ENCODE peak calls at places on chromosome 12, in nine cellular contexts. One of them, this sample, is unnamed.

GRCh38 chr12:59861635-59862034 is 265.8 kb downstream of the SLC16A7 start:
- DNase-seq in left ventricle myocardium inferior: no peak
- DNase-seq in BJ: no peak
- DNase-seq in transverse colon: no peak
- DNase-seq in suprapubic skin: no peak
- DNase-seq in upper lobe of right lung: no peak
- DNase-seq in GM12864: no peak
- DNase-seq in IMR-90: peak; percentile 28
- DNase-seq in right atrium auricular region: no peak
- DNase-seq in this sample: no peak

GRCh38 chr12:15164997-15165659 is 56.1 kb downstream of the RERG start:
- DNase-seq in transverse colon: no peak
- DNase-seq in GM12864: no peak
- DNase-seq in BJ: no peak
- DNase-seq in suprapubic skin: no peak
- DNase-seq in left ventricle myocardium inferior: no peak
- DNase-seq in upper lobe of right lung: no peak
- DNase-seq in right atrium auricular region: no peak
- DNase-seq in IMR-90: no peak
- DNase-seq in this sample: no peak

GRCh38 chr12:19967486-19967885 is 400.9 kb upstream of the PDE3A start:
- DNase-seq in BJ: peak; percentile 93
- DNase-seq in GM12864: no peak
- DNase-seq in upper lobe of right lung: no peak
- DNase-seq in left ventricle myocardium inferior: no peak
- DNase-seq in suprapubic skin: no peak
- DNase-seq in IMR-90: peak; percentile 96
- DNase-seq in right atrium auricular region: no peak
- DNase-seq in transverse colon: no peak
- DNase-seq in this sample: peak; percentile 86

GRCh38 chr12:34249271-34249670 is 227.0 kb downstream of the ALG10 start:
- DNase-seq in transverse colon: no peak
- DNase-seq in right atrium auricular region: no peak
- DNase-seq in suprapubic skin: no peak
- DNase-seq in upper lobe of right lung: no peak
- DNase-seq in left ventricle myocardium inferior: no peak
- DNase-seq in IMR-90: no peak
- DNase-seq in GM12864: no peak
- DNase-seq in BJ: no peak
- DNase-seq in this sample: no peak

GRCh38 chr12:68971404-68971803 is 38.4 kb upstream of the CPM start:
- DNase-seq in upper lobe of right lung: no peak
- DNase-seq in BJ: no peak
- DNase-seq in right atrium auricular region: no peak
- DNase-seq in IMR-90: peak; percentile 82
- DNase-seq in GM12864: no peak
- DNase-seq in transverse colon: no peak
- DNase-seq in left ventricle myocardium inferior: no peak
- DNase-seq in suprapubic skin: no peak
- DNase-seq in this sample: peak; percentile 67

GRCh38 chr12:9039397-9039977 is 50.1 kb downstream of the KLRG1 start:
- DNase-seq in upper lobe of right lung: no peak
- DNase-seq in left ventricle myocardium inferior: no peak
- DNase-seq in GM12864: no peak
- DNase-seq in suprapubic skin: no peak
- DNase-seq in IMR-90: peak; percentile 40
- DNase-seq in BJ: no peak
- DNase-seq in transverse colon: no peak
- DNase-seq in right atrium auricular region: no peak
- DNase-seq in this sample: no peak

GRCh38 chr12:10101648-10102220 is 2.9 kb upstream of the CLEC1A start:
- DNase-seq in upper lobe of right lung: no peak
- DNase-seq in GM12864: no peak
- DNase-seq in transverse colon: no peak
- DNase-seq in suprapubic skin: no peak
- DNase-seq in right atrium auricular region: no peak
- DNase-seq in IMR-90: no peak
- DNase-seq in BJ: no peak
- DNase-seq in left ventricle myocardium inferior: no peak
- DNase-seq in this sample: no peak

GRCh38 chr12:108722992-108723766 is 8.1 kb downstream of the CORO1C start:
- DNase-seq in suprapubic skin: no peak
- DNase-seq in transverse colon: no peak
- DNase-seq in left ventricle myocardium inferior: no peak
- DNase-seq in IMR-90: peak; percentile 95
- DNase-seq in GM12864: no peak
- DNase-seq in upper lobe of right lung: no peak
- DNase-seq in BJ: peak; percentile 99
- DNase-seq in right atrium auricular region: no peak
- DNase-seq in this sample: peak; percentile 79

GRCh38 chr12:124867389-124867930 is 3.8 kb upstream of the SCARB1 start:
- DNase-seq in transverse colon: peak; percentile 20
- DNase-seq in BJ: no peak
- DNase-seq in upper lobe of right lung: no peak
- DNase-seq in IMR-90: peak; percentile 81
- DNase-seq in left ventricle myocardium inferior: no peak
- DNase-seq in GM12864: no peak
- DNase-seq in suprapubic skin: no peak
- DNase-seq in right atrium auricular region: no peak
- DNase-seq in this sample: no peak

DNA sequence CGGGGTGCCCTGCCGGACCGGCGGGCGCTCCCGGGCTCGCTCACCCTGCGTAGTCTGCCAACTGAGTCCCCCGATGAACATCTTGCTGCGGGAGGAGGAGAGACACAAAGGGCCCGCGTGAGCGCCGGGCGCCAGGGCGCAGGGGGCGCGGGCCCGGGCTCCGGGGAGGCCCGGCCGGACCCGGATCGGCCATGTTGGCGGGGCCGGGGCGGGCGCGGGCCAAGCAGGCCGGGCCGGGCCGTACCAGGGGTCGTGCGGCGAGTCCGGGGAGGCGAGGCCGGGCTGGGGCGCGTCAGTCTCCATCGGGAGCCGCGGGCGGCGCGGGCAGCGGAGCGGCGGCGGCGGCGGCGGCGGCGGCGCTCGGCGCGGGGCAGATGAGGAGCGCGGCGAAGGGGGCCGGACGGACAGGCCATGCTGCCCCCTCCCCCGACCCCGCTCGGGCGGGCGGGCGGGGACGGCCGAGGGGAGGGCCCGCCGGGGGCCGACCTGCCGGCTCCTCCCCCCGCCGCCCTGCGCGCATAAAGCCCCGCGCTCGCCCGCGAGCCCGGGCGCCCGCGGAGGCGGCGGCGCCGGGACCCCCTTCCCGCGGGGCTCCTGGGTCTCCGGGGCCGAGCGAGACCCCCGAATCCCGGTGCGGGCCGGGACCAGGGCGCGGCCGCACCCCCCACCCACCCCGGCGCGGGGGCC is at the start of gene MSI1:
- DNase-seq in right atrium auricular region: no peak
- DNase-seq in GM12864: no peak
- DNase-seq in upper lobe of right lung: no peak
- DNase-seq in suprapubic skin: no peak
- DNase-seq in transverse colon: no peak
- DNase-seq in left ventricle myocardium inferior: no peak
- DNase-seq in BJ: no peak
- DNase-seq in IMR-90: no peak
- DNase-seq in this sample: no peak
- H3K4me3 ChIP-seq in right atrium auricular region: peak within 1 kb of the TSS; percentile 62
- H3K4me3 ChIP-seq in GM12864: no peak within 1 kb of the TSS
- H3K4me3 ChIP-seq in upper lobe of right lung: peak within 1 kb of the TSS; percentile 39
- H3K4me3 ChIP-seq in suprapubic skin: peak within 1 kb of the TSS; percentile 60
- H3K4me3 ChIP-seq in transverse colon: peak within 1 kb of the TSS; percentile 62
- H3K4me3 ChIP-seq in left ventricle myocardium inferior: peak within 1 kb of the TSS; percentile 75
- H3K4me3 ChIP-seq in BJ: no peak within 1 kb of the TSS
- H3K4me3 ChIP-seq in IMR-90: no peak within 1 kb of the TSS
- H3K4me3 ChIP-seq in this sample: no peak within 1 kb of the TSS

GRCh38 chr12:132508860-132509732 is 19.1 kb downstream of the FBRSL1 start:
- DNase-seq in left ventricle myocardium inferior: no peak
- DNase-seq in transverse colon: no peak
- DNase-seq in right atrium auricular region: no peak
- DNase-seq in GM12864: no peak
- DNase-seq in BJ: no peak
- DNase-seq in upper lobe of right lung: no peak
- DNase-seq in suprapubic skin: no peak
- DNase-seq in IMR-90: no peak
- DNase-seq in this sample: no peak

GRCh38 chr12:132506328-132506727 is 16.4 kb downstream of the FBRSL1 start:
- DNase-seq in transverse colon: no peak
- DNase-seq in right atrium auricular region: no peak
- DNase-seq in left ventricle myocardium inferior: no peak
- DNase-seq in GM12864: no peak
- DNase-seq in suprapubic skin: no peak
- DNase-seq in upper lobe of right lung: no peak
- DNase-seq in IMR-90: no peak
- DNase-seq in BJ: no peak
- DNase-seq in this sample: no peak

GRCh38 chr12:132508248-132508740 is 18.3 kb downstream of the FBRSL1 start:
- DNase-seq in left ventricle myocardium inferior: no peak
- DNase-seq in transverse colon: no peak
- DNase-seq in BJ: no peak
- DNase-seq in IMR-90: no peak
- DNase-seq in suprapubic skin: no peak
- DNase-seq in upper lobe of right lung: no peak
- DNase-seq in right atrium auricular region: no peak
- DNase-seq in GM12864: no peak
- DNase-seq in this sample: no peak

GRCh38 chr12:132506730-132507538 is 17.0 kb downstream of the FBRSL1 start:
- DNase-seq in upper lobe of right lung: peak; percentile 87
- DNase-seq in IMR-90: peak; percentile 77
- DNase-seq in GM12864: no peak
- DNase-seq in right atrium auricular region: peak; percentile 89
- DNase-seq in transverse colon: peak; percentile 31
- DNase-seq in suprapubic skin: peak; percentile 80
- DNase-seq in left ventricle myocardium inferior: peak; percentile 90
- DNase-seq in BJ: peak; percentile 19
- DNase-seq in this sample: no peak

DNA sequence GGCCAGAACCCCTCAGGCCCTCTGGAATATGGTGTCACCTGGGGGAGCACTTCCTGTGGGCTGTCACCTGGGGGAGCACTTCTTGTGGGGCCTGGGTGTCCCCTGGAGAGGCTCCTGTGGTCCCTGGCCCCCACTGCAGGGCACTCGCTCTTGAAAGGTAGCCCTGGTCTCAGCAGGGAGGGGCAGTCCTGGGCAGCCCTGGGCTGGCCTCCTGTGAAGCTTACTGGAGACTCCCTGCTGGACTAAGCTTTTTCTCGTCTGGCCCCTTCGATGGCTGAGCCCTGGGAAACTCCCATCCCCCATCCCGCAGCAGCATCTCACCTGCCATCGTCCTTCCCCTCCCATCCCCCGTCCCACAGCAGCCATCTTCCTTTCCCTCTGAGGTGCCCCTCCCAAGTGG is 17.7 kb downstream of the FBRSL1 start:
- DNase-seq in IMR-90: no peak
- DNase-seq in BJ: no peak
- DNase-seq in GM12864: no peak
- DNase-seq in right atrium auricular region: no peak
- DNase-seq in upper lobe of right lung: no peak
- DNase-seq in suprapubic skin: no peak
- DNase-seq in transverse colon: no peak
- DNase-seq in left ventricle myocardium inferior: no peak
- DNase-seq in this sample: no peak
- TF ChIP-seq CTCF in IMR-90: no peak
- TF ChIP-seq CTCF in BJ: no peak
- TF ChIP-seq CTCF in GM12864: no peak
- TF ChIP-seq CTCF in right atrium auricular region: no peak
- TF ChIP-seq CTCF in upper lobe of right lung: no peak
- TF ChIP-seq CTCF in suprapubic skin: no peak
- TF ChIP-seq CTCF in transverse colon: no peak
- TF ChIP-seq CTCF in left ventricle myocardium inferior: no peak
- TF ChIP-seq CTCF in this sample: peak; percentile 30

DNA sequence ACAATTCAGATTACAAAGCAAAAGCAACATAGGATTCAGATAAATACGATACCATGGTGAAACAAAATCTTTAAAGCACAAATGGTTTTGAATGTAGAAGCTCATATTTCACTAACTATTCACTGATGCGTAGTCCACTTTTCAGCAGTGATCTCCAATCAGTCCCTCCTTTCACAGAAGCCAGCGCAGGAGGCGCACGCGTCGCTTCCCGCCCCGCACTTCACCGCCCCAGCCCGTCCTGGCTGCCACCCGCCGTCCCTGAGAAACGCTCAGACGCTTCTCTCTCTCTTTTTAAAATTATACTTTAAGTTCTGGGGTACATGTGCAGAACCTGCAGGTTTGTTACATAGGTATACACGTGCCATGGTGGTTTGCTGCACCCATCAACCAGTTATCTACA is 19.8 kb upstream of the CHFR start:
- DNase-seq in left ventricle myocardium inferior: no peak
- DNase-seq in suprapubic skin: no peak
- DNase-seq in BJ: no peak
- DNase-seq in IMR-90: no peak
- DNase-seq in GM12864: no peak
- DNase-seq in transverse colon: no peak
- DNase-seq in upper lobe of right lung: no peak
- DNase-seq in right atrium auricular region: no peak
- DNase-seq in this sample: no peak
- H3K4me3 ChIP-seq in left ventricle myocardium inferior: peak overlapping the region; percentile 72
- H3K4me3 ChIP-seq in suprapubic skin: peak overlapping the region; percentile 53
- H3K4me3 ChIP-seq in BJ: no peak overlapping the region
- H3K4me3 ChIP-seq in IMR-90: no peak overlapping the region
- H3K4me3 ChIP-seq in GM12864: no peak overlapping the region
- H3K4me3 ChIP-seq in transverse colon: peak overlapping the region; percentile 62
- H3K4me3 ChIP-seq in upper lobe of right lung: no peak overlapping the region
- H3K4me3 ChIP-seq in right atrium auricular region: peak overlapping the region; percentile 56
- H3K4me3 ChIP-seq in this sample: no peak overlapping the region

GRCh38 chr12:81800298-81801148 is 41.4 kb upstream of the PPFIA2 start:
- DNase-seq in BJ: no peak
- DNase-seq in IMR-90: no peak
- DNase-seq in transverse colon: no peak
- DNase-seq in GM12864: no peak
- DNase-seq in right atrium auricular region: no peak
- DNase-seq in suprapubic skin: no peak
- DNase-seq in left ventricle myocardium inferior: no peak
- DNase-seq in upper lobe of right lung: no peak
- DNase-seq in this sample: peak; percentile 53

GRCh38 chr12:81792666-81793065 is 33.5 kb upstream of the PPFIA2 start:
- DNase-seq in right atrium auricular region: no peak
- DNase-seq in IMR-90: no peak
- DNase-seq in suprapubic skin: no peak
- DNase-seq in upper lobe of right lung: no peak
- DNase-seq in GM12864: no peak
- DNase-seq in left ventricle myocardium inferior: no peak
- DNase-seq in BJ: no peak
- DNase-seq in transverse colon: no peak
- DNase-seq in this sample: no peak

GRCh38 chr12:81798294-81798693 is 39.1 kb upstream of the PPFIA2 start:
- DNase-seq in BJ: no peak
- DNase-seq in right atrium auricular region: no peak
- DNase-seq in IMR-90: no peak
- DNase-seq in GM12864: no peak
- DNase-seq in upper lobe of right lung: no peak
- DNase-seq in left ventricle myocardium inferior: no peak
- DNase-seq in transverse colon: no peak
- DNase-seq in suprapubic skin: no peak
- DNase-seq in this sample: no peak

DNA sequence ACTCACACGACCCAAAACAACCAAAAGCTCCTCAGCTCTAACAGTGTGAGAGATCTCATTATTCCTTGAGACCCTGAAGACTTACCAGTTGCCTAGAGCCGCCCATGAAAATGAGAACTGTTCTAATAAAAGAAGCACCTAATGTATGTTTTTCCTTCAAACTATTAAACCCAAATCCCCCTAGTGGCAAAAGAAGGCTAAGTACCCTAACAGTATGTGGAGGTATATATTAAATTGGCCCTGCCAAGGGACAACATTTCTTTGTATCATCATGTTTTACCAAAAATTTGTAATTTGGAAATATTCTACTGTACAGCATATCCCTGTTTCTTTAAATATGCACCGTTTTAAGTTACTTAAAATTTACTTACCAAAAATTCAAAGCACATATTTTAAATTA is 38.0 kb upstream of the PPFIA2 start:
- DNase-seq in left ventricle myocardium inferior: no peak
- DNase-seq in IMR-90: no peak
- DNase-seq in suprapubic skin: no peak
- DNase-seq in BJ: no peak
- DNase-seq in right atrium auricular region: no peak
- DNase-seq in GM12864: no peak
- DNase-seq in upper lobe of right lung: no peak
- DNase-seq in transverse colon: no peak
- DNase-seq in this sample: no peak
- TF ChIP-seq CTCF in left ventricle myocardium inferior: no peak
- TF ChIP-seq CTCF in IMR-90: peak; percentile 28
- TF ChIP-seq CTCF in suprapubic skin: no peak
- TF ChIP-seq CTCF in BJ: no peak
- TF ChIP-seq CTCF in right atrium auricular region: no peak
- TF ChIP-seq CTCF in GM12864: peak; percentile 43
- TF ChIP-seq CTCF in upper lobe of right lung: peak; percentile 37
- TF ChIP-seq CTCF in transverse colon: no peak
- TF ChIP-seq CTCF in this sample: peak; percentile 56